ENCODE peak calls at places on chromosome 14, in six cellular contexts. E, A, F, V, I and N are unnamed samples.

GRCh38 chr14:36293824-36294223 is 26.6 kb downstream of the MBIP start:
- DNase-seq in V (no peak), F (no peak), A (no peak), I (peak; percentile 68), E (peak; percentile 11), N (peak; percentile 62)

GRCh38 chr14:22407033-22407432 is 182.0 kb downstream of the DAD1 start:
- DNase-seq in A (no peak), I (no peak), F (no peak), E (no peak), V (no peak), N (no peak)

GRCh38 chr14:46496409-46496808 is 155.2 kb downstream of the RPL10L start:
- DNase-seq in F (no peak), V (no peak), I (no peak), E (no peak), A (no peak), N (no peak)

GRCh38 chr14:76919811-76920571 is 93.8 kb downstream of the LRRC74A start:
- DNase-seq in I (peak; percentile 97), A (peak; percentile 93), V (no peak), E (peak; percentile 19), F (peak; percentile 70), N (peak; percentile 88)

GRCh38 chr14:93332032-93332852 is 594 bp downstream of the BTBD7 start:
- DNase-seq in A (peak; percentile 74), V (peak; percentile 80), E (peak; percentile 64), F (no peak), I (peak; percentile 68), N (peak; percentile 49)

GRCh38 chr14:101705733-101706508 is 55.6 kb upstream of the PPP2R5C start:
- DNase-seq in V (peak; percentile 66), I (peak; percentile 30), E (peak; percentile 76), A (peak; percentile 87), F (peak; percentile 77), N (no peak)

GRCh38 chr14:29805415-29806123 is 122.1 kb downstream of the PRKD1 start:
- DNase-seq in I (peak; percentile 88), V (no peak), A (peak; percentile 92), E (no peak), F (no peak), N (peak; percentile 98)

GRCh38 chr14:33676135-33676566 is 274.7 kb downstream of the EGLN3 start:
- DNase-seq in I (peak; percentile 49), F (peak; percentile 89), V (peak; percentile 73), A (peak; percentile 90), E (no peak), N (no peak)

GRCh38 chr14:100827751-100828447 is 2.0 kb downstream of the MEG3 start:
- DNase-seq in I (no peak), E (no peak), A (no peak), V (no peak), F (no peak), N (peak; percentile 81)

GRCh38 chr14:99255621-99256482 is 16.1 kb downstream of the BCL11B start:
- DNase-seq in V (no peak), A (no peak), F (no peak), E (no peak), I (no peak), N (no peak)

GRCh38 chr14:31252865-31253264 is 45.3 kb upstream of the HECTD1 start:
- DNase-seq in V (no peak), A (no peak), I (no peak), F (no peak), E (no peak), N (no peak)

GRCh38 chr14:51019089-51019488 is 74.8 kb upstream of the PYGL start:
- DNase-seq in I (no peak), A (no peak), F (no peak), E (no peak), V (no peak), N (no peak)

GRCh38 chr14:65922166-65922565 is 509.6 kb downstream of the FUT8 start:
- DNase-seq in V (no peak), E (no peak), I (no peak), F (no peak), A (no peak), N (no peak)

GRCh38 chr14:102760485-102761193 is 16.6 kb upstream of the TRAF3 start:
- DNase-seq in F (peak; percentile 67), V (peak; percentile 74), I (no peak), A (peak; percentile 56), E (no peak), N (no peak)
- H3K23ac ChIP-seq in F (no peak overlapping the region), V (no peak overlapping the region), I (no peak overlapping the region), A (no peak overlapping the region), E (no peak overlapping the region), N (no peak overlapping the region)

DNA sequence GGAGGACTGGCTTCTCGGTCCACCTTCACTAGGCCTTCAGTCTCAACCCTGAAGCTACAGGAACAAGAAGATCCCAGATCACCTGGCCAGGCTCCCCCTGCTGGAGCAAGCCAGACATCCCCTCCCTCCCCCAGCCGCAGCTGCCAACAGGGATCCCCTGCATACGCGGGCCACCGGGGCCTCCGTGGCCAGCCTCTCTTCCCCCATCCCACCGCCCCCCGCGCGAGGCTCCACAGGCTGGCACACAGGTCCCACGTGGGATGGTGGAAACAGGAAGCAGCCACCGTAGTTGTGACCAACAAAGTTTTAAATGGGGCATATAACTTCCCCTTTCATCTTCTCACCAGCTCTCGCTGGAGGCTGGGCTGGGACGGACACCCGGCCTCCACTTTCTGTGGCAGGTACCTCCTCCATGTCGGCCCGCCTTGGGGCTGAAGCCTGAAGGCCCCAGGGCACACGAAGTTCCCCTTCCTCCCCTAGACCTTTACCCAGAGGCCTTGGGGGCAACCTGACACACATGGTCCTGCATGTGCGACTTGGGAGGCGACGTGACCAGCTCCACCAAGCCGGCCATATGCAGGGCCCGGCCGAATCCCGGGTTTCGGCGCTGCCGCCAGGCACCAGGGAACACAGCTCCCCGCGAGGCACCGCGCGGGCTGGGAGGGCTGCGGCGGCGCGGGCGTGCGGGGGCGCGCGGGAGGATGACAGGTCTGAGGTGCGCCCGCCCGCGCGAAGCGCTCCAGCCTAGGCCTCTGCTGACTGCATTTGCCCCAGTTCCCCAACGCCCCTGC is 44.4 kb upstream of the PNMA1 start:
- DNase-seq in I (peak; percentile 75), V (peak; percentile 90), F (peak; percentile 89), E (peak; percentile 71), A (peak; percentile 91), N (peak; percentile 65)
- H3K23ac ChIP-seq in I (peak overlapping the region; percentile 79), V (no peak overlapping the region), F (no peak overlapping the region), E (no peak overlapping the region), A (peak overlapping the region; percentile 29), N (peak overlapping the region; percentile 67)

DNA sequence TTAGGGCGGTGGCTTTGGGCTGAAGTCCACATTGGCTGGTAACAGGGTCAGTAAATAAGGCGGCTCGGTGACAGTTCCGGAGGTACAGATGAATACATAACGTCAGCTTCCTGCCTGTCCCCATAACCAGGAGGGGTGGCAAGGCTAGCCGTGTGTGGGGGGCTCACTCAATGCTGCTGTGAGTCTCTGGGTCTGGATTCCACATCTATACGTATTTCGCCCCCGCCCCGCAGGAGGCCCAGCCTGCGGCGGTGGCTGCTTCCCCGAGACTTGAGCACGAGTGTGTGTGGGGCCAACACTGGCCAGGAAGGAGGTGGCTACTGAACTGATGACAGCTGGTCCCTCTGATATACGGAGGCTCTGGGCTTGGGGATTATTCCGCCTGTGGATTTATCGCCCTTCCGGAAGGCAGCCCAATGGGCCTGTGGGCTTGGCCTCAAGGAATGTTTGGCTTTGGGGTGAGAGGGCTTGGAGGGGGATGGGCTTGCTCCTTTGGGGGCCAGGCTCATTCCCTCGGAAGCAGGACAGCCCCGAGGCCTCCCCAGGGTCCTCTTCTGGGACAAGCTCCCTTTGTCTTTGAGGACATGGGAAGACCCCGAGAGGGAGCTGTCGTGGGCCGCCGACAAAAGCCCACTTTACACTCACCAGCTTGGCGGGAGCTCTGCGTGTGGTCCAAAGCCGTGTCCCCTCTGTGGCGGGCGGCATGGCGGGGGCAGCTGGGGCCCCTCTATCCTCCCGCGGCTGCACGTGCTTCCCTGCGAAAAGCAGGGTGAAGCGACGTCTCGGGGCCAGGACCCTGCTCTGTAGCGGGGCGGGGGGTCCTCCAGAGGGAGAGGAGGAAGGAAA is 82.1 kb downstream of the KIF26A start:
- DNase-seq in A (no peak), V (no peak), F (no peak), I (no peak), E (no peak), N (no peak)
- H3K23ac ChIP-seq in A (no peak overlapping the region), V (no peak overlapping the region), F (no peak overlapping the region), I (no peak overlapping the region), E (no peak overlapping the region), N (no peak overlapping the region)

GRCh38 chr14:104386281-104386841 is 193.2 kb upstream of the C14orf180 start:
- DNase-seq in V (no peak), I (no peak), E (no peak), A (no peak), F (peak; percentile 30), N (no peak)

GRCh38 chr14:104387000-104387384 is 192.6 kb upstream of the C14orf180 start:
- DNase-seq in V (no peak), I (no peak), F (peak; percentile 22), E (no peak), A (no peak), N (no peak)

GRCh38 chr14:104388011-104388521 is 191.5 kb upstream of the C14orf180 start:
- DNase-seq in A (no peak), E (no peak), F (peak; percentile 18), I (no peak), V (no peak), N (no peak)

GRCh38 chr14:104388631-104389325 is 190.8 kb upstream of the C14orf180 start:
- DNase-seq in I (no peak), A (no peak), V (no peak), F (peak; percentile 14), E (no peak), N (no peak)

GRCh38 chr14:104387385-104388010 is 192.1 kb upstream of the C14orf180 start:
- DNase-seq in F (peak; percentile 22), I (no peak), E (no peak), A (no peak), V (no peak), N (no peak)
- H3K23ac ChIP-seq in F (no peak overlapping the region), I (no peak overlapping the region), E (no peak overlapping the region), A (no peak overlapping the region), V (no peak overlapping the region), N (no peak overlapping the region)